ENCODE peak calls at places on chromosomes 16 and 17, in nine cellular contexts. Z, G, J, T, O, L, U, W and F are unnamed samples.

GRCh38 chr17:8479431-8479947 is 43.8 kb downstream of the NDEL1 start:
- DNase-seq in Z (no peak), G (peak), J (no peak), T (no peak), O (no peak), L (peak), U (no peak), W (no peak), F (no peak)

GRCh38 chr16:27463741-27464662 is 62.0 kb downstream of the IL21R start:
- DNase-seq in Z (no peak), G (no peak), J (no peak), T (no peak), O (no peak), L (no peak), U (no peak), W (no peak), F (no peak)

GRCh38 chr17:43398724-43399595 is at the start of gene ARL4D:
- DNase-seq in Z (peak), G (peak), J (peak), T (peak), O (peak), L (peak), U (peak), W (peak), F (peak)

GRCh38 chr17:81832608-81833159 is 407 bp downstream of the MCRIP1 start:
- DNase-seq in Z (no peak), G (no peak), J (no peak), T (no peak), O (peak), L (peak), U (peak), W (no peak), F (no peak)

GRCh38 chr17:73942668-73943415 is 260.6 kb upstream of the RPL38 start:
- DNase-seq in Z (no peak), G (no peak), J (no peak), T (no peak), O (no peak), L (no peak), U (no peak), W (no peak), F (peak)

GRCh38 chr16:16146380-16147315 is 76.6 kb downstream of the ABCC6 start:
- DNase-seq in Z (no peak), G (no peak), J (no peak), T (no peak), O (no peak), L (peak), U (peak), W (no peak), F (no peak)

GRCh38 chr17:44069974-44070454 is 521 bp upstream of the G6PC3 start:
- DNase-seq in Z (peak), G (no peak), J (no peak), T (no peak), O (no peak), L (no peak), U (no peak), W (no peak), F (no peak)

GRCh38 chr17:65896889-65897288 is 295.0 kb downstream of the CEP112 start:
- DNase-seq in Z (no peak), G (no peak), J (no peak), T (no peak), O (no peak), L (no peak), U (no peak), W (no peak), F (no peak)

GRCh38 chr16:12078405-12079245 is 102.1 kb downstream of the SNX29 start:
- DNase-seq in Z (no peak), G (no peak), J (no peak), T (no peak), O (no peak), L (no peak), U (no peak), W (no peak), F (no peak)

GRCh38 chr17:64393000-64393402 is 2.3 kb upstream of the PECAM1 start:
- DNase-seq in Z (no peak), G (no peak), J (no peak), T (no peak), O (no peak), L (no peak), U (no peak), W (no peak), F (no peak)

GRCh38 chr16:84277244-84277823 is 17.3 kb upstream of the WFDC1 start:
- DNase-seq in Z (peak), G (peak), J (peak), T (peak), O (peak), L (peak), U (peak), W (no peak), F (no peak)

GRCh38 chr16:19636436-19637267 is 81.1 kb downstream of the VPS35L start:
- DNase-seq in Z (no peak), G (peak), J (no peak), T (no peak), O (no peak), L (no peak), U (no peak), W (no peak), F (no peak)

GRCh38 chr16:69123894-69124293 is 8.5 kb downstream of the CHTF8 start:
- DNase-seq in Z (peak), G (no peak), J (peak), T (peak), O (peak), L (peak), U (peak), W (peak), F (no peak)

GRCh38 chr17:77426676-77427386 is 286.1 kb downstream of the SEC14L1 start:
- DNase-seq in Z (no peak), G (no peak), J (no peak), T (no peak), O (no peak), L (no peak), U (no peak), W (no peak), F (no peak)

GRCh38 chr16:31081428-31082351 is 7.1 kb downstream of the PRSS53 start:
- DNase-seq in Z (no peak), G (peak), J (no peak), T (no peak), O (no peak), L (no peak), U (no peak), W (no peak), F (no peak)

GRCh38 chr17:35449371-35449931 is 885 bp upstream of the SLFN13 start:
- DNase-seq in Z (no peak), G (peak), J (peak), T (peak), O (no peak), L (no peak), U (peak), W (no peak), F (no peak)

GRCh38 chr17:10323812-10324610 is 48.8 kb downstream of the MYH13 start:
- DNase-seq in Z (no peak), G (no peak), J (no peak), T (no peak), O (no peak), L (no peak), U (no peak), W (no peak), F (no peak)

GRCh38 chr17:79913451-79913850 is 74.2 kb upstream of the CBX4 start:
- DNase-seq in Z (no peak), G (no peak), J (no peak), T (no peak), O (no peak), L (no peak), U (peak), W (no peak), F (no peak)

GRCh38 chr17:76273923-76274558 is 8.9 kb downstream of the UBALD2 start:
- DNase-seq in Z (no peak), G (no peak), J (no peak), T (no peak), O (no peak), L (no peak), U (peak), W (no peak), F (no peak)

GRCh38 chr16:54459509-54460235 is 173.1 kb upstream of the IRX3 start:
- DNase-seq in Z (no peak), G (no peak), J (no peak), T (no peak), O (no peak), L (no peak), U (no peak), W (no peak), F (no peak)

GRCh38 chr16:84614914-84615813 is 2.7 kb downstream of the COTL1 start:
- DNase-seq in Z (no peak), G (no peak), J (no peak), T (no peak), O (no peak), L (no peak), U (no peak), W (no peak), F (no peak)

GRCh38 chr16:4233431-4233830 is 8.4 kb downstream of the SRL start:
- DNase-seq in Z (no peak), G (no peak), J (no peak), T (no peak), O (no peak), L (no peak), U (no peak), W (no peak), F (no peak)

GRCh38 chr16:84834403-84834772 is 14.6 kb downstream of the CRISPLD2 start:
- DNase-seq in Z (no peak), G (no peak), J (no peak), T (no peak), O (no peak), L (no peak), U (peak), W (no peak), F (no peak)

GRCh38 chr16:87602005-87602790 is at the start of gene JPH3:
- DNase-seq in Z (no peak), G (no peak), J (no peak), T (no peak), O (no peak), L (no peak), U (peak), W (no peak), F (no peak)

GRCh38 chr17:40191237-40192208 is 14.3 kb downstream of the RAPGEFL1 start:
- DNase-seq in Z (peak), G (peak), J (peak), T (peak), O (peak), L (peak), U (peak), W (peak), F (peak)

GRCh38 chr16:68400924-68401460 is 47.3 kb downstream of the SMPD3 start:
- DNase-seq in Z (no peak), G (no peak), J (no peak), T (no peak), O (no peak), L (no peak), U (no peak), W (no peak), F (no peak)

GRCh38 chr17:78748048-78748729 is 33.9 kb downstream of the CYTH1 start:
- DNase-seq in Z (no peak), G (no peak), J (peak), T (no peak), O (peak), L (no peak), U (no peak), W (no peak), F (no peak)

DNA sequence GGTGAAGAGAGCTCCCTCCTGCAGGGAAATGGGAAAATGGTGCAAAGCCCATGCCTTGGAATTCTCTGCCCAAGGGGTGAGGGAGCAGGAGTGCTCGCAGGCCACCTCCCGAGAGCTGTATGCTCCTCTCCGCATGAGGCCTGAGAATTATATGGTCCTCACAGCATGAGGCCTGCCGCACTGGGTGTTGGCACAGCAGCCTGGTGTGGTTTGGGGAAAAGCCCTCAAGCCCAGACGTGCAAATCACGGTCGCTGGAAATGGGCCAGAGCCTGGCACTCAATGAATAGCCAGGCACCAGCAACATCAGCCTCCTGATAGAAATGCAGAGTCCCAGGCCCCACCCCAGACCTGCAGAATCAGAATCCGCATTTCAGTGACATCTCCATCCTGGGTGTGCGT is 156.4 kb upstream of the FOXF1 start:
- DNase-seq in Z (no peak), G (no peak), J (no peak), T (no peak), O (no peak), L (no peak), U (no peak), W (no peak), F (no peak)
- TF ChIP-seq EP300 in Z (no peak), G (no peak), J (no peak), T (no peak), O (no peak), L (no peak), U (no peak), W (no peak), F (no peak)

GRCh38 chr17:38509008-38509771 is 80.9 kb downstream of the ARHGAP23 start:
- DNase-seq in Z (peak), G (peak), J (peak), T (peak), O (peak), L (peak), U (peak), W (peak), F (peak)

GRCh38 chr17:38512473-38513058 is 84.3 kb downstream of the ARHGAP23 start:
- DNase-seq in Z (no peak), G (no peak), J (no peak), T (no peak), O (no peak), L (no peak), U (no peak), W (no peak), F (no peak)

GRCh38 chr17:38510424-38511125 is 82.3 kb downstream of the ARHGAP23 start:
- DNase-seq in Z (no peak), G (no peak), J (no peak), T (peak), O (no peak), L (no peak), U (peak), W (no peak), F (no peak)

GRCh38 chr17:38509772-38510423 is 81.6 kb downstream of the ARHGAP23 start:
- DNase-seq in Z (no peak), G (no peak), J (no peak), T (no peak), O (no peak), L (no peak), U (no peak), W (no peak), F (no peak)

GRCh38 chr17:38511126-38512108 is 83.2 kb downstream of the ARHGAP23 start:
- DNase-seq in Z (no peak), G (no peak), J (no peak), T (no peak), O (no peak), L (peak), U (no peak), W (no peak), F (no peak)
- TF ChIP-seq EP300 in Z (no peak), G (no peak), J (no peak), T (no peak), O (no peak), L (no peak), U (no peak), W (no peak), F (no peak)

DNA sequence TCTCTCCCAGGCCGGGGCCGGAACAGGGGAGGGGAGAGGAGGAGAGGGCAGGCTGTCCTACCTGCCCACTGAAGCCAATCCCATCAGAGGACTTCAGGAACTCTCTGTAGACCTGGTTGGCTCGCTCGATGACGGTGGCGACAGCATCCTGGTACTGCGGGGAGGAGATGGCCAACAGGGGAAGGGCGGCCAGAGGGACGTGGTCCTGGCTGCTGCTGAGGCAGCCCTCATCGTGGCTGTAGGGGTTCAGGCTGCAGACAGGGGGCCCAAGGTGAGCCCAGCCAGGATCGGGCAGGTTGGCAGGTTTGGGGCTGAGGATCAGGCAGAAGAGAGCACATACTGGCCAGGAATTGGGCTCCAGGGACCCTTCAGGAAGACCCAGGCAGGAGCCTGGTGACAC is 34.2 kb downstream of the PIMREG start:
- DNase-seq in Z (no peak), G (no peak), J (no peak), T (no peak), O (no peak), L (no peak), U (no peak), W (no peak), F (no peak)
- TF ChIP-seq EP300 in Z (no peak), G (no peak), J (no peak), T (no peak), O (no peak), L (no peak), U (no peak), W (no peak), F (no peak)

GRCh38 chr16:73124097-73124652 is 76.2 kb upstream of the ZFHX3 start:
- DNase-seq in Z (no peak), G (no peak), J (no peak), T (no peak), O (no peak), L (no peak), U (no peak), W (no peak), F (no peak)
- TF ChIP-seq EP300 in Z (no peak), G (no peak), J (no peak), T (no peak), O (no peak), L (no peak), U (no peak), W (no peak), F (no peak)

GRCh38 chr17:59332890-59333377 is 1.5 kb downstream of the YPEL2 start:
- DNase-seq in Z (no peak), G (peak), J (peak), T (peak), O (peak), L (peak), U (no peak), W (no peak), F (peak)

GRCh38 chr17:59333845-59334244 is 2.4 kb downstream of the YPEL2 start:
- DNase-seq in Z (no peak), G (no peak), J (no peak), T (no peak), O (no peak), L (no peak), U (no peak), W (no peak), F (no peak)

GRCh38 chr17:59331129-59331928 is at the start of gene YPEL2:
- DNase-seq in Z (peak), G (peak), J (peak), T (peak), O (peak), L (peak), U (peak), W (peak), F (peak)

GRCh38 chr17:59330314-59330942 is 1.0 kb upstream of the YPEL2 start:
- DNase-seq in Z (peak), G (peak), J (peak), T (peak), O (peak), L (peak), U (no peak), W (peak), F (no peak)

DNA sequence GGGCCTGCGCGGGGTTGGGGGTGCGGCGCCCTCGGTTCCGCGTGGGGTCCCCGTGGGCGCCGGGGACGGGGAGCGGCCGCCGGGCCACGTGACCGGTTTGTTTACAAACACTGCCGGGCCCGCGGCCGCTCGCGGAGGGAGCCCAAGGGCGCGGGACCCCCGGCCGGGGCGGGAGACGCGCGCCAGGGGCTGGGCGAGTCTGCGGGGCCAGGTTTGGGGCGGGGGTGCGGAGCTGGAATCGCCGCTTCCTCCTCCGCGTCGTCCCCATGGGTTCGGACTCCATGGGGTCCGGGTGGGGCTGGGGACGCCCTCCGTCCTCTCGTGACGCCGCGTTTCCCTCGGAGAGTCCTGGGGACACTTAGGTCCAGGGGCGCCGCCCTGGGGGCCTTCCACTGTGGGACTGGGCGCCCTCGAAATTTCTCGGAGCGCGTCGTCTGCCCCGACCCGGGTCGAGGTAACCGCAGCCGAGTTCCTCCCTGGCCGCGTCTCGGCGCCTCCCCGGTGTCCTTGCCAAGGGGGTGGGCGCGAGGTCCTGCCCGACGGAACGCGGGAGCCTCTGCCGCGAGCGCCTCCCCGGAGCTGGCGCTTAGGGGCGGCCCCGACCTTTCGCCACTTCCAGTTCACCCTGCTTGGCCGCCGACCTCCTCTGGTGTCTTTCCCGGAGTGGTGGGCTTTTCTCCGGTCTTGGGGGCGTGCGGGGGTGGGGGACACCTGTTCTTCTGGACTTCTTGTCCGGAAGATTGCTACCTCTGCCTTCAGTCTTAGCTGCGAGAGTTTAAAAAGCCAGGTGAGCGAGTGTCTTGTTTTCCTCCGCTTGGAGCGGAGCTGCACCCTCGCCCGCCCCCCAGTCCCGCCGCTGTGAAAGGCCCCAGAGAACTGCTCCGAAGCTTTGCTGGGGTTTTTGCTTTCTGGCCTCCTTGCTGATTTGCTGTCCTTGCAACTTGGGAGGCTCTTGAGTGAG is 754 bp downstream of the YPEL2 start:
- DNase-seq in Z (no peak), G (peak), J (peak), T (peak), O (peak), L (peak), U (peak), W (peak), F (no peak)
- TF ChIP-seq EP300 in Z (no peak), G (no peak), J (no peak), T (no peak), O (no peak), L (no peak), U (no peak), W (no peak), F (no peak)

GRCh38 chr17:28950752-28951427 is 428 bp downstream of the PHF12 start:
- DNase-seq in Z (no peak), G (no peak), J (no peak), T (no peak), O (no peak), L (no peak), U (no peak), W (no peak), F (no peak)
- TF ChIP-seq EP300 in Z (no peak), G (no peak), J (no peak), T (no peak), O (no peak), L (no peak), U (no peak), W (no peak), F (no peak)

GRCh38 chr17:55609737-55610201 is 98.5 kb upstream of the SMIM36 start:
- DNase-seq in Z (no peak), G (peak), J (peak), T (peak), O (peak), L (peak), U (no peak), W (no peak), F (no peak)

GRCh38 chr17:55617441-55617840 is 105.2 kb downstream of the TMEM100 start:
- DNase-seq in Z (no peak), G (peak), J (no peak), T (no peak), O (no peak), L (no peak), U (no peak), W (no peak), F (no peak)

GRCh38 chr17:55614061-55614460 is 102.8 kb upstream of the SMIM36 start:
- DNase-seq in Z (no peak), G (no peak), J (no peak), T (no peak), O (no peak), L (no peak), U (no peak), W (no peak), F (no peak)

GRCh38 chr17:55607736-55608341 is 96.6 kb upstream of the SMIM36 start:
- DNase-seq in Z (peak), G (peak), J (peak), T (peak), O (peak), L (peak), U (no peak), W (no peak), F (no peak)

GRCh38 chr17:55612691-55613141 is 101.5 kb upstream of the SMIM36 start:
- DNase-seq in Z (no peak), G (peak), J (no peak), T (no peak), O (no peak), L (peak), U (peak), W (no peak), F (no peak)
- TF ChIP-seq EP300 in Z (no peak), G (no peak), J (no peak), T (no peak), O (no peak), L (no peak), U (no peak), W (no peak), F (no peak)